ENCODE peak calls at places on chromosomes 13 and 19, in eight cellular contexts. One of them, this sample, is unnamed.
A peak's percentile ranks its signal among the peaks of the same experiment; 100 is the strongest.

GRCh38 chr19:7705387-7706187 is 3.7 kb upstream of the FCER2 start:
- DNase-seq in neural progenitor cell: no peak
- DNase-seq in heart right ventricle: peak; percentile 44
- DNase-seq in suprapubic skin: no peak
- DNase-seq in H1: no peak
- DNase-seq in kidney: no peak
- DNase-seq in astrocyte of the cerebellum: no peak
- DNase-seq in heart left ventricle: peak; percentile 70
- DNase-seq in this sample: no peak

GRCh38 chr19:52991021-52991420 is 22.7 kb upstream of the ERVV-1 start:
- DNase-seq in neural progenitor cell: no peak
- DNase-seq in heart right ventricle: no peak
- DNase-seq in suprapubic skin: no peak
- DNase-seq in H1: no peak
- DNase-seq in kidney: no peak
- DNase-seq in astrocyte of the cerebellum: no peak
- DNase-seq in heart left ventricle: no peak
- DNase-seq in this sample: no peak

GRCh38 chr13:48161530-48162179 is 66.8 kb upstream of the MED4 start:
- DNase-seq in neural progenitor cell: no peak
- DNase-seq in heart right ventricle: peak; percentile 57
- DNase-seq in suprapubic skin: peak; percentile 80
- DNase-seq in H1: no peak
- DNase-seq in kidney: no peak
- DNase-seq in astrocyte of the cerebellum: no peak
- DNase-seq in heart left ventricle: peak; percentile 70
- DNase-seq in this sample: no peak

GRCh38 chr19:45468159-45468651 is 409 bp downstream of the FOSB start:
- DNase-seq in neural progenitor cell: peak; percentile 68
- DNase-seq in heart right ventricle: no peak
- DNase-seq in suprapubic skin: no peak
- DNase-seq in H1: peak; percentile 67
- DNase-seq in kidney: peak; percentile 81
- DNase-seq in astrocyte of the cerebellum: no peak
- DNase-seq in heart left ventricle: no peak
- DNase-seq in this sample: no peak

GRCh38 chr19:34416021-34416545 is 11.9 kb downstream of the PDCD2L start:
- DNase-seq in neural progenitor cell: no peak
- DNase-seq in heart right ventricle: no peak
- DNase-seq in suprapubic skin: peak; percentile 62
- DNase-seq in H1: no peak
- DNase-seq in kidney: no peak
- DNase-seq in astrocyte of the cerebellum: no peak
- DNase-seq in heart left ventricle: no peak
- DNase-seq in this sample: no peak

GRCh38 chr13:42807866-42808265 is 26.5 kb downstream of the FAM216B start:
- DNase-seq in neural progenitor cell: no peak
- DNase-seq in heart right ventricle: no peak
- DNase-seq in suprapubic skin: no peak
- DNase-seq in H1: no peak
- DNase-seq in kidney: no peak
- DNase-seq in astrocyte of the cerebellum: no peak
- DNase-seq in heart left ventricle: no peak
- DNase-seq in this sample: peak; percentile 10

GRCh38 chr19:46067691-46068090 is 26.9 kb upstream of the IGFL4 start:
- DNase-seq in neural progenitor cell: no peak
- DNase-seq in heart right ventricle: no peak
- DNase-seq in suprapubic skin: no peak
- DNase-seq in H1: no peak
- DNase-seq in kidney: no peak
- DNase-seq in astrocyte of the cerebellum: no peak
- DNase-seq in heart left ventricle: no peak
- DNase-seq in this sample: no peak

GRCh38 chr19:47369923-47370625 is 21.0 kb downstream of the DHX34 start:
- DNase-seq in neural progenitor cell: no peak
- DNase-seq in heart right ventricle: no peak
- DNase-seq in suprapubic skin: no peak
- DNase-seq in H1: no peak
- DNase-seq in kidney: no peak
- DNase-seq in astrocyte of the cerebellum: no peak
- DNase-seq in heart left ventricle: no peak
- DNase-seq in this sample: no peak

GRCh38 chr19:55593096-55593772 is 6.1 kb downstream of the FIZ1 start:
- DNase-seq in neural progenitor cell: no peak
- DNase-seq in heart right ventricle: no peak
- DNase-seq in suprapubic skin: no peak
- DNase-seq in H1: no peak
- DNase-seq in kidney: no peak
- DNase-seq in astrocyte of the cerebellum: no peak
- DNase-seq in heart left ventricle: no peak
- DNase-seq in this sample: no peak

GRCh38 chr13:27379126-27379525 is 45.3 kb upstream of the GTF3A start:
- DNase-seq in neural progenitor cell: no peak
- DNase-seq in heart right ventricle: no peak
- DNase-seq in suprapubic skin: no peak
- DNase-seq in H1: no peak
- DNase-seq in kidney: no peak
- DNase-seq in astrocyte of the cerebellum: no peak
- DNase-seq in heart left ventricle: no peak
- DNase-seq in this sample: no peak

GRCh38 chr19:30999726-31000125 is 349.5 kb downstream of the TSHZ3 start:
- DNase-seq in neural progenitor cell: no peak
- DNase-seq in heart right ventricle: no peak
- DNase-seq in suprapubic skin: no peak
- DNase-seq in H1: no peak
- DNase-seq in kidney: no peak
- DNase-seq in astrocyte of the cerebellum: no peak
- DNase-seq in heart left ventricle: no peak
- DNase-seq in this sample: no peak

GRCh38 chr13:27658569-27658968 is 36.9 kb downstream of the POLR1D start:
- DNase-seq in neural progenitor cell: no peak
- DNase-seq in heart right ventricle: no peak
- DNase-seq in suprapubic skin: no peak
- DNase-seq in H1: no peak
- DNase-seq in kidney: no peak
- DNase-seq in astrocyte of the cerebellum: no peak
- DNase-seq in heart left ventricle: no peak
- DNase-seq in this sample: no peak

GRCh38 chr13:95288899-95289500 is 12.3 kb downstream of the ABCC4 start:
- DNase-seq in neural progenitor cell: no peak
- DNase-seq in heart right ventricle: no peak
- DNase-seq in suprapubic skin: no peak
- DNase-seq in H1: no peak
- DNase-seq in kidney: no peak
- DNase-seq in astrocyte of the cerebellum: no peak
- DNase-seq in heart left ventricle: no peak
- DNase-seq in this sample: no peak

GRCh38 chr13:44439615-44440014 is 66.0 kb downstream of the SERP2 start:
- DNase-seq in neural progenitor cell: no peak
- DNase-seq in heart right ventricle: no peak
- DNase-seq in suprapubic skin: no peak
- DNase-seq in H1: no peak
- DNase-seq in kidney: no peak
- DNase-seq in astrocyte of the cerebellum: no peak
- DNase-seq in heart left ventricle: no peak
- DNase-seq in this sample: no peak

GRCh38 chr19:58345558-58345957 is 7.7 kb downstream of the A1BG start:
- DNase-seq in neural progenitor cell: no peak
- DNase-seq in heart right ventricle: no peak
- DNase-seq in suprapubic skin: no peak
- DNase-seq in H1: no peak
- DNase-seq in kidney: no peak
- DNase-seq in astrocyte of the cerebellum: no peak
- DNase-seq in heart left ventricle: no peak
- DNase-seq in this sample: no peak

GRCh38 chr19:58350871-58351557 is 2.3 kb downstream of the A1BG start:
- DNase-seq in neural progenitor cell: no peak
- DNase-seq in heart right ventricle: no peak
- DNase-seq in suprapubic skin: no peak
- DNase-seq in H1: no peak
- DNase-seq in kidney: peak; percentile 57
- DNase-seq in astrocyte of the cerebellum: no peak
- DNase-seq in heart left ventricle: no peak
- DNase-seq in this sample: no peak

GRCh38 chr19:58350001-58350801 is 3.1 kb downstream of the A1BG start:
- DNase-seq in neural progenitor cell: no peak
- DNase-seq in heart right ventricle: no peak
- DNase-seq in suprapubic skin: no peak
- DNase-seq in H1: no peak
- DNase-seq in kidney: peak; percentile 74
- DNase-seq in astrocyte of the cerebellum: no peak
- DNase-seq in heart left ventricle: no peak
- DNase-seq in this sample: no peak

GRCh38 chr19:58349590-58349989 is 3.7 kb downstream of the A1BG start:
- DNase-seq in neural progenitor cell: no peak
- DNase-seq in heart right ventricle: no peak
- DNase-seq in suprapubic skin: no peak
- DNase-seq in H1: no peak
- DNase-seq in kidney: no peak
- DNase-seq in astrocyte of the cerebellum: no peak
- DNase-seq in heart left ventricle: no peak
- DNase-seq in this sample: no peak

DNA sequence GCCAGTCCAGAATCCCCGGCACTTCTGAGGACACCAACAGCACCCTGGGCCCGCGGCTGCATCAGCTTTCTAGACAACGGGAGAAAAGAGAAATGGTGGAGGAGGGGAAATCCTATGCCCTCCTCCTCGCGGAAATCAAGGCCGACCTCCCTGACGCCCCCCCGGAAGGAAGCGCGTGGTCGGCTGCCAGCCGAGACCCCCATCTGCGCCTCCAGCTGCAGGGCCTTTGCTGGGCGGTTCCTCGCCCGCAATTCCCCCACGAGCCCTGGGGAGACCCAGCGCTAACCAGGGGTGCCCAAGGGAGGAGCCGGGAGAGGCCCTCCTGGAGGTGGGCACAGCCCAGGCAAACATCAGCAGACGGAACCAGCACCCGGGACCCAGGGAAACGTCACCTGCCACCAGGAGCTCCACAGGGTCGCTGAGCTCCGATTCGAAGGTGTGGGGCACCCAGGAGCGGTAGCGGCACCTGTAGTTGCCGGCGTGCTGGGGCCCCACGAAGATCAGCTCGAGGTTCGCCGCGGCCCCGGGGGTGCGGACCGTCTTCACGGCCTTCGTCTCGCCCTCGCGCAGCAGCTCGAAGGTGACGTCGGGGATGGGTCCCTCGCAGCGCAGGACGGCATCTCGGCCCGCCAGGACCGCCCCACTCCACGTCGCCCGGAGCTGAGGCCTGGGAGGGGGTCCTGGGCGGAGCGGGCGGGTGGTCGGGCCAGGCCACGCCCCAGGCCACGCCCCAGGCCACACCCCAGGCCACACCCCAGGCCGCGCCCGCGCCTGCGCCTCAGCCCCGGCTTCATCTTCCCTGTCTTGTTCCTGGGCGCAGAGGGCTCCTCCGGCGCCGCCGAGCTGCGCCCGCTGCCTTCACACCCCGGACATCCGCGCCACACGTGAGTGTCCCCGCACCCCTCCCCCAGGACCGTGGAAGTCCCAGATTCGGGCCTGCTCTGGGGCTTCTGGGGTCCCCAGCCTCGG is 6.0 kb downstream of the A1BG start:
- DNase-seq in neural progenitor cell: peak; percentile 89
- DNase-seq in heart right ventricle: peak; percentile 26
- DNase-seq in suprapubic skin: no peak
- DNase-seq in H1: peak; percentile 81
- DNase-seq in kidney: peak; percentile 93
- DNase-seq in astrocyte of the cerebellum: peak; percentile 8
- DNase-seq in heart left ventricle: peak; percentile 90
- DNase-seq in this sample: no peak
- H3K4me3 ChIP-seq in neural progenitor cell: peak overlapping the region; percentile 87
- H3K4me3 ChIP-seq in heart right ventricle: peak overlapping the region; percentile 75
- H3K4me3 ChIP-seq in suprapubic skin: peak overlapping the region; percentile 50
- H3K4me3 ChIP-seq in H1: peak overlapping the region; percentile 88
- H3K4me3 ChIP-seq in kidney: peak overlapping the region; percentile 52
- H3K4me3 ChIP-seq in astrocyte of the cerebellum: peak overlapping the region; percentile 53
- H3K4me3 ChIP-seq in heart left ventricle: peak overlapping the region; percentile 66
- H3K4me3 ChIP-seq in this sample: peak overlapping the region; percentile 60

DNA sequence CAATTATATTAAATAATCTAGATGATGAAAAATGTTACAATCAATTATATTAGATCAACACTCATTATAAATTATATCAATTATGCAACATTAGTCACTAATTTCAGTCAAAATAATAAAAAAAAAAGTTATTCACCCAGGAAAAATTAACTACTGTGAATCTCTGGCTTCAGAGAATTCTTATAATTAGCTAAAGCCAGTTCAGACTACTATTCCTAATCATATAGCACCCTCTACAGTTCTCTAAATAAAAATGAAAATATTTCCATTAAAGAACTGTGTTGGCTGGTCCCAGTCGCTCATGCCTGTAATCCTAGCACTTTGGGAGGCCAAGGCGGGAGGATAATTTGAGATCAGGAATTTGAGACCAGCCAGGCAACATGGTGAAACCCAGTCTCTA is 33.0 kb downstream of the XPO4 start:
- DNase-seq in neural progenitor cell: no peak
- DNase-seq in heart right ventricle: no peak
- DNase-seq in suprapubic skin: no peak
- DNase-seq in H1: no peak
- DNase-seq in kidney: no peak
- DNase-seq in astrocyte of the cerebellum: no peak
- DNase-seq in heart left ventricle: no peak
- DNase-seq in this sample: no peak
- TF ChIP-seq CTCF in neural progenitor cell: no peak
- TF ChIP-seq CTCF in heart right ventricle: peak; percentile 35
- TF ChIP-seq CTCF in suprapubic skin: no peak
- TF ChIP-seq CTCF in H1: no peak
- TF ChIP-seq CTCF in kidney: no peak
- TF ChIP-seq CTCF in astrocyte of the cerebellum: peak; percentile 12
- TF ChIP-seq CTCF in heart left ventricle: peak; percentile 55
- TF ChIP-seq CTCF in this sample: peak; percentile 40

DNA sequence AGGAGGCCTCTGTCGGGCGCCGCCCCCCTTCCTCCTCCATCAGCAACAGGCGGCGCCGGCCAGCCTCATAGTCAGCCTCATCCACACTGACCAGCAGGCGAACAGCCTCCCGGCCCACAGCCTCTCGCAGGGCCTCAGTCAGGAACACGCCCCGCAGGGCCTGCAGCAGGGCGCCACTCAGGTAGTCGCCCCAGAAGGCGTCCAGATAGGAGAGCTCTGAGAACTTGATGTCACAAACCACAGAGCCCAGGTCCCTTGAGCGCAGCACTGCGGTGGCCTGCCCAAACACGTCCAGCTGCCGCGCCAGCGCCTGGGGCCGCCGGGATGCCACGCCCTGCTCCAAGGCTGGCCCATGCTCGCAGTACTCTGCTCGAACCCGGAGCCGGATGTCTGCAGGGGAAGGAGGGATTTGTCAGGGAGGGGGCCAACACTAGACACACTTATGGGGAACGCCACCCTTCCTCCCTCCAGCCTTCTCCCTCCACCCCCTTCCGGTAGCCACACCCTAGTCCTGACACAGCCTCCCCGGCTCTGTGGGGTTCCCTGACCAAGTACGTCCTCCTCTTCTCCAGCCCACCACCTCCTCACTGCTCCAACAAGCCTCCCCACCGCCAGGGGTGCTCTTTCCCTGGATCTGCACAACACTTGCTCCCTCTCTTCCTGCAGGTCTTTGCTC is 17.9 kb downstream of the DEDD2 start:
- DNase-seq in neural progenitor cell: no peak
- DNase-seq in heart right ventricle: peak; percentile 26
- DNase-seq in suprapubic skin: no peak
- DNase-seq in H1: no peak
- DNase-seq in kidney: peak; percentile 77
- DNase-seq in astrocyte of the cerebellum: no peak
- DNase-seq in heart left ventricle: peak; percentile 79
- DNase-seq in this sample: no peak
- H3K4me3 ChIP-seq in neural progenitor cell: no peak overlapping the region
- H3K4me3 ChIP-seq in heart right ventricle: peak overlapping the region; percentile 44
- H3K4me3 ChIP-seq in suprapubic skin: peak overlapping the region; percentile 9
- H3K4me3 ChIP-seq in H1: no peak overlapping the region
- H3K4me3 ChIP-seq in kidney: no peak overlapping the region
- H3K4me3 ChIP-seq in astrocyte of the cerebellum: no peak overlapping the region
- H3K4me3 ChIP-seq in heart left ventricle: peak overlapping the region; percentile 7
- H3K4me3 ChIP-seq in this sample: no peak overlapping the region

GRCh38 chr19:14318873-14319272 is 62.4 kb upstream of the ADGRE5 start:
- DNase-seq in neural progenitor cell: peak; percentile 36
- DNase-seq in heart right ventricle: no peak
- DNase-seq in suprapubic skin: no peak
- DNase-seq in H1: peak; percentile 80
- DNase-seq in kidney: no peak
- DNase-seq in astrocyte of the cerebellum: no peak
- DNase-seq in heart left ventricle: peak; percentile 63
- DNase-seq in this sample: no peak
- TF ChIP-seq CTCF in neural progenitor cell: peak; percentile 48
- TF ChIP-seq CTCF in heart right ventricle: no peak
- TF ChIP-seq CTCF in suprapubic skin: no peak
- TF ChIP-seq CTCF in H1: peak; percentile 75
- TF ChIP-seq CTCF in kidney: no peak
- TF ChIP-seq CTCF in astrocyte of the cerebellum: peak; percentile 13
- TF ChIP-seq CTCF in heart left ventricle: peak; percentile 17
- TF ChIP-seq CTCF in this sample: peak; percentile 48